ENCODE peak calls at places on chromosomes 16 and 17, in nine cellular contexts. One of them, this sample, is unnamed.

GRCh38 chr17:14304222-14304844 is 3.5 kb downstream of the HS3ST3B1 start:
- DNase-seq in CD8-positive, alpha-beta T cell: no peak
- DNase-seq in cardiac muscle cell: no peak
- DNase-seq in spleen: no peak
- DNase-seq in gastrocnemius medialis: no peak
- DNase-seq in SJSA1: no peak
- DNase-seq in left ventricle myocardium inferior: no peak
- DNase-seq in endodermal cell: peak
- DNase-seq in tibial artery: no peak
- DNase-seq in this sample: no peak

GRCh38 chr17:46841561-46842379 is 9.6 kb upstream of the WNT9B start:
- DNase-seq in CD8-positive, alpha-beta T cell: no peak
- DNase-seq in cardiac muscle cell: peak
- DNase-seq in spleen: no peak
- DNase-seq in gastrocnemius medialis: no peak
- DNase-seq in SJSA1: no peak
- DNase-seq in left ventricle myocardium inferior: no peak
- DNase-seq in endodermal cell: peak
- DNase-seq in tibial artery: no peak
- DNase-seq in this sample: no peak

GRCh38 chr16:80197790-80198201 is 343.0 kb upstream of the DYNLRB2 start:
- DNase-seq in CD8-positive, alpha-beta T cell: no peak
- DNase-seq in cardiac muscle cell: peak
- DNase-seq in spleen: no peak
- DNase-seq in gastrocnemius medialis: no peak
- DNase-seq in SJSA1: peak
- DNase-seq in left ventricle myocardium inferior: no peak
- DNase-seq in endodermal cell: no peak
- DNase-seq in tibial artery: no peak
- DNase-seq in this sample: no peak

GRCh38 chr17:70961341-70961740 is 792.0 kb downstream of the KCNJ2 start:
- DNase-seq in CD8-positive, alpha-beta T cell: no peak
- DNase-seq in cardiac muscle cell: peak
- DNase-seq in spleen: no peak
- DNase-seq in gastrocnemius medialis: no peak
- DNase-seq in SJSA1: no peak
- DNase-seq in left ventricle myocardium inferior: no peak
- DNase-seq in endodermal cell: no peak
- DNase-seq in tibial artery: no peak
- DNase-seq in this sample: no peak

GRCh38 chr17:78883090-78883532 is 19.9 kb downstream of the CEP295NL start:
- DNase-seq in CD8-positive, alpha-beta T cell: no peak
- DNase-seq in cardiac muscle cell: peak
- DNase-seq in spleen: peak
- DNase-seq in gastrocnemius medialis: peak
- DNase-seq in SJSA1: peak
- DNase-seq in left ventricle myocardium inferior: peak
- DNase-seq in endodermal cell: no peak
- DNase-seq in tibial artery: peak
- DNase-seq in this sample: no peak

GRCh38 chr16:28494141-28494851 is at the start of gene APOBR:
- DNase-seq in CD8-positive, alpha-beta T cell: peak
- DNase-seq in cardiac muscle cell: no peak
- DNase-seq in spleen: peak
- DNase-seq in gastrocnemius medialis: no peak
- DNase-seq in SJSA1: no peak
- DNase-seq in left ventricle myocardium inferior: peak
- DNase-seq in endodermal cell: no peak
- DNase-seq in tibial artery: no peak
- DNase-seq in this sample: peak

GRCh38 chr16:48542020-48542473 is 67.9 kb downstream of the N4BP1 start:
- DNase-seq in CD8-positive, alpha-beta T cell: peak
- DNase-seq in cardiac muscle cell: peak
- DNase-seq in spleen: peak
- DNase-seq in gastrocnemius medialis: peak
- DNase-seq in SJSA1: peak
- DNase-seq in left ventricle myocardium inferior: peak
- DNase-seq in endodermal cell: no peak
- DNase-seq in tibial artery: peak
- DNase-seq in this sample: no peak

GRCh38 chr16:1691956-1692355 is 13.9 kb downstream of the JPT2 start:
- DNase-seq in CD8-positive, alpha-beta T cell: no peak
- DNase-seq in cardiac muscle cell: peak
- DNase-seq in spleen: no peak
- DNase-seq in gastrocnemius medialis: no peak
- DNase-seq in SJSA1: peak
- DNase-seq in left ventricle myocardium inferior: no peak
- DNase-seq in endodermal cell: no peak
- DNase-seq in tibial artery: no peak
- DNase-seq in this sample: no peak

GRCh38 chr17:82232322-82232785 is 3.5 kb downstream of the SLC16A3 start:
- DNase-seq in CD8-positive, alpha-beta T cell: no peak
- DNase-seq in cardiac muscle cell: no peak
- DNase-seq in spleen: no peak
- DNase-seq in gastrocnemius medialis: no peak
- DNase-seq in SJSA1: no peak
- DNase-seq in left ventricle myocardium inferior: no peak
- DNase-seq in endodermal cell: no peak
- DNase-seq in tibial artery: no peak
- DNase-seq in this sample: no peak

GRCh38 chr16:20613471-20613887 is 37.3 kb upstream of the ACSM2B start:
- DNase-seq in CD8-positive, alpha-beta T cell: no peak
- DNase-seq in cardiac muscle cell: no peak
- DNase-seq in spleen: no peak
- DNase-seq in gastrocnemius medialis: no peak
- DNase-seq in SJSA1: no peak
- DNase-seq in left ventricle myocardium inferior: no peak
- DNase-seq in endodermal cell: no peak
- DNase-seq in tibial artery: no peak
- DNase-seq in this sample: no peak

GRCh38 chr17:8913091-8913490 is 45.6 kb upstream of the PIK3R6 start:
- DNase-seq in CD8-positive, alpha-beta T cell: no peak
- DNase-seq in cardiac muscle cell: no peak
- DNase-seq in spleen: no peak
- DNase-seq in gastrocnemius medialis: no peak
- DNase-seq in SJSA1: no peak
- DNase-seq in left ventricle myocardium inferior: no peak
- DNase-seq in endodermal cell: peak
- DNase-seq in tibial artery: no peak
- DNase-seq in this sample: no peak

GRCh38 chr16:726438-727290 is at the start of the genes CCDC78 and HAGHL:
- DNase-seq in CD8-positive, alpha-beta T cell: peak
- DNase-seq in cardiac muscle cell: peak
- DNase-seq in spleen: peak
- DNase-seq in gastrocnemius medialis: no peak
- DNase-seq in SJSA1: no peak
- DNase-seq in left ventricle myocardium inferior: peak
- DNase-seq in endodermal cell: peak
- DNase-seq in tibial artery: no peak
- DNase-seq in this sample: peak

GRCh38 chr16:74064120-74064735 is 232.4 kb upstream of the PSMD7 start:
- DNase-seq in CD8-positive, alpha-beta T cell: no peak
- DNase-seq in cardiac muscle cell: peak
- DNase-seq in spleen: no peak
- DNase-seq in gastrocnemius medialis: no peak
- DNase-seq in SJSA1: peak
- DNase-seq in left ventricle myocardium inferior: no peak
- DNase-seq in endodermal cell: no peak
- DNase-seq in tibial artery: no peak
- DNase-seq in this sample: no peak

GRCh38 chr17:68182940-68183551 is 64.8 kb upstream of the AMZ2 start:
- DNase-seq in CD8-positive, alpha-beta T cell: peak
- DNase-seq in cardiac muscle cell: no peak
- DNase-seq in spleen: peak
- DNase-seq in gastrocnemius medialis: no peak
- DNase-seq in SJSA1: no peak
- DNase-seq in left ventricle myocardium inferior: no peak
- DNase-seq in endodermal cell: peak
- DNase-seq in tibial artery: no peak
- DNase-seq in this sample: peak

GRCh38 chr16:55021595-55022475 is 91.2 kb downstream of the IRX5 start:
- DNase-seq in CD8-positive, alpha-beta T cell: no peak
- DNase-seq in cardiac muscle cell: peak
- DNase-seq in spleen: no peak
- DNase-seq in gastrocnemius medialis: no peak
- DNase-seq in SJSA1: peak
- DNase-seq in left ventricle myocardium inferior: no peak
- DNase-seq in endodermal cell: peak
- DNase-seq in tibial artery: peak
- DNase-seq in this sample: no peak

GRCh38 chr17:71188811-71189492 is 931.9 kb upstream of the SOX9 start:
- DNase-seq in CD8-positive, alpha-beta T cell: no peak
- DNase-seq in cardiac muscle cell: peak
- DNase-seq in spleen: no peak
- DNase-seq in gastrocnemius medialis: no peak
- DNase-seq in SJSA1: peak
- DNase-seq in left ventricle myocardium inferior: no peak
- DNase-seq in endodermal cell: no peak
- DNase-seq in tibial artery: no peak
- DNase-seq in this sample: no peak

GRCh38 chr17:80424878-80425765 is 10.2 kb downstream of the ENDOV start:
- DNase-seq in CD8-positive, alpha-beta T cell: no peak
- DNase-seq in cardiac muscle cell: no peak
- DNase-seq in spleen: peak
- DNase-seq in gastrocnemius medialis: no peak
- DNase-seq in SJSA1: no peak
- DNase-seq in left ventricle myocardium inferior: no peak
- DNase-seq in endodermal cell: peak
- DNase-seq in tibial artery: peak
- DNase-seq in this sample: no peak

DNA sequence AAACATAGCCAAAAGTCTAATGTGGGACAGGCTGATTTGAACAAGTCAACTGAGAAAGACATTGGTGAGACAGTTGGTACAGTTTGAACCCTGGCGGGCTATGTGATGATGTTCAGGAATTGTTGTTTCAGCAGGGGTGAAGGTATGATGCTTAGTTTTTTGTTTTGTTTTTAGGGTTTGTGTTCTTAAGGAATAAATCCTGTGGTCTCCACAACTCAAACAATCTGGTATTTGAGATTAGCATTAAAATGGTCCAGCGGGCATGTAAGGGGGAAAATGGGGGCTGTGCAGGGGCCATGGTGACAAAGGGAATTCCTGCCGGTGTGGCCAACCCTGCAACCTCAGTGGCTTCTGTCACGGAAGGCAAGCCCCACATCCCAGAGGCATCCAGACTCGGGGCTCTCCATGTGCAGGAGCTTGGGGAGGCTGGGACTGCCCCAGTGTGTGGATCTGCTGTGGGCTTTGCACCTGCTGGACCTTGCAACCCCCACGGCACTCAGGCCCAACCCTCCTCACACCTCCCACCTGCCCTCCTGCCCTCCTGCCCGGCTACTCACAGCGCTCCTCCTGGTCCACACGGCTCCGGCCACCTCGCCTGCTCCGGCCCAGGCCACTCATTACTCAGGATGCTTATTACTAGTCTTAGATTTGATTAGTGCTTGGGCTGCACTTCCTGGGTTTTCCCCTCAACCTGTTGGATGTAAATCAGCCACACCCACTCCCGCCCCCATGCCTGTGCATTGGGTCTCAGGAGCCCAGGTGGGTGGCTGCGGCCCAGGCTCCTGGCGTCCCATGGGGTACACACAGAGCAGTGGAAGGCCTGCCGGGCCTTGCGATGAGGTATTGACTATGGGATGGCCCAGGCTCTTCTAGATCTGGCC is at the start of gene TNFRSF13B:
- DNase-seq in CD8-positive, alpha-beta T cell: no peak
- DNase-seq in cardiac muscle cell: no peak
- DNase-seq in spleen: peak
- DNase-seq in gastrocnemius medialis: no peak
- DNase-seq in SJSA1: no peak
- DNase-seq in left ventricle myocardium inferior: no peak
- DNase-seq in endodermal cell: peak
- DNase-seq in tibial artery: no peak
- DNase-seq in this sample: no peak
- H3K4me3 ChIP-seq in CD8-positive, alpha-beta T cell: no peak
- H3K4me3 ChIP-seq in cardiac muscle cell: no peak
- H3K4me3 ChIP-seq in spleen: no peak
- H3K4me3 ChIP-seq in gastrocnemius medialis: no peak
- H3K4me3 ChIP-seq in SJSA1: no peak
- H3K4me3 ChIP-seq in left ventricle myocardium inferior: no peak
- H3K4me3 ChIP-seq in endodermal cell: no peak
- H3K4me3 ChIP-seq in tibial artery: no peak
- H3K4me3 ChIP-seq in this sample: no peak

GRCh38 chr17:7575959-7576358 is 3.5 kb upstream of the CD68 start:
- DNase-seq in CD8-positive, alpha-beta T cell: no peak
- DNase-seq in cardiac muscle cell: no peak
- DNase-seq in spleen: no peak
- DNase-seq in gastrocnemius medialis: no peak
- DNase-seq in SJSA1: no peak
- DNase-seq in left ventricle myocardium inferior: no peak
- DNase-seq in endodermal cell: peak
- DNase-seq in tibial artery: no peak
- DNase-seq in this sample: no peak
- H3K27ac ChIP-seq in CD8-positive, alpha-beta T cell: no peak
- H3K27ac ChIP-seq in cardiac muscle cell: peak
- H3K27ac ChIP-seq in spleen: no peak
- H3K27ac ChIP-seq in gastrocnemius medialis: peak
- H3K27ac ChIP-seq in SJSA1: no peak
- H3K27ac ChIP-seq in left ventricle myocardium inferior: no peak
- H3K27ac ChIP-seq in endodermal cell: no peak
- H3K27ac ChIP-seq in tibial artery: no peak
- H3K27ac ChIP-seq in this sample: no peak

DNA sequence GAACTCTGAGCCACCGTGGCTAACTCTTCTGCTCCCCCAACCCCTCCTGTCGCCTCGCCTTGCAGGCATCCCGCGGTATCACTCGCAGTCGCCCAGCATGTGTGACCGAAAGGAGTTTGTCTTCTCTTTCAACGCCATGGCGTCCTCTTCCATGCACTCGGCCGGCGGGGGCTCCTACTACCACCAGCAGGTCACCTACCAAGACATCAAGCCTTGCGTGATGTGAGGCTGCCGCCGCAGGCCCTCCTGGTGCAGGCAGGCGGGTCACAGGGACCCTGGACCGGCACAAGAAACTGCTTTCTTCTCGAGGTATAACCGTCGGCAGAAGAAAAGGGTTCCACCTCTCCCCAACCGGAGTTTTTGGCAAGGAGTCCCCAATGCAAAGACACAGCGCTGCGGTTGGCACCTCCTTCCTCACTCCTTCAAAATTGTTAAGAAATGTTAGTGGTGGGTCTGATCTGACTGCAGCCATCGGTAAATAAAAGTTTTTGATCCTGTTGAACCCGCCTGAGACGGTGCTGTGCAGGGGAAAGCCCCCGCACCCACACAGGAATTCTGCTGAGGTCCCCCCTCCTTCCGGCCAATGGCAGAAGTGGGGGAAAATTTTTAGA is 2.6 kb downstream of the FOXF1 start:
- DNase-seq in CD8-positive, alpha-beta T cell: no peak
- DNase-seq in cardiac muscle cell: no peak
- DNase-seq in spleen: no peak
- DNase-seq in gastrocnemius medialis: no peak
- DNase-seq in SJSA1: peak
- DNase-seq in left ventricle myocardium inferior: no peak
- DNase-seq in endodermal cell: peak
- DNase-seq in tibial artery: no peak
- DNase-seq in this sample: no peak
- H3K4me3 ChIP-seq in CD8-positive, alpha-beta T cell: no peak
- H3K4me3 ChIP-seq in cardiac muscle cell: no peak
- H3K4me3 ChIP-seq in spleen: no peak
- H3K4me3 ChIP-seq in gastrocnemius medialis: no peak
- H3K4me3 ChIP-seq in SJSA1: peak
- H3K4me3 ChIP-seq in left ventricle myocardium inferior: no peak
- H3K4me3 ChIP-seq in endodermal cell: no peak
- H3K4me3 ChIP-seq in tibial artery: no peak
- H3K4me3 ChIP-seq in this sample: no peak

GRCh38 chr17:49698005-49698404 is 9.8 kb downstream of the SLC35B1 start:
- DNase-seq in CD8-positive, alpha-beta T cell: no peak
- DNase-seq in cardiac muscle cell: no peak
- DNase-seq in spleen: no peak
- DNase-seq in gastrocnemius medialis: no peak
- DNase-seq in SJSA1: no peak
- DNase-seq in left ventricle myocardium inferior: no peak
- DNase-seq in endodermal cell: no peak
- DNase-seq in tibial artery: no peak
- DNase-seq in this sample: no peak
- H3K27ac ChIP-seq in CD8-positive, alpha-beta T cell: no peak
- H3K27ac ChIP-seq in cardiac muscle cell: no peak
- H3K27ac ChIP-seq in spleen: no peak
- H3K27ac ChIP-seq in gastrocnemius medialis: no peak
- H3K27ac ChIP-seq in SJSA1: no peak
- H3K27ac ChIP-seq in left ventricle myocardium inferior: peak
- H3K27ac ChIP-seq in endodermal cell: no peak
- H3K27ac ChIP-seq in tibial artery: peak
- H3K27ac ChIP-seq in this sample: no peak

This sample was measured in effector memory CD4-positive, alpha-beta T cell.